ENCODE peak calls at places on chromosome 14, in eight cellular contexts. J is neural progenitor cell, R is cardiac muscle cell, L is breast epithelium, W is sigmoid colon, O is hepatocyte, T is ascending aorta, N is lung. S is an unnamed sample. For H3K36me3, the result is how much of the 10 kb centered on the place peaks cover.

GRCh38 chr14:31425905-31426304 is 5.6 kb upstream of the HEATR5A start:
- DNase-seq in J (no peak), R (no peak), L (no peak), W (no peak), O (no peak), T (no peak), N (no peak), S (no peak)

GRCh38 chr14:60323199-60323891 is 74.3 kb downstream of the PPM1A start:
- DNase-seq in J (no peak), R (no peak), L (no peak), W (no peak), O (no peak), T (no peak), N (no peak), S (no peak)

GRCh38 chr14:90235179-90235976 is 21.0 kb upstream of the PSMC1 start:
- DNase-seq in J (peak), R (peak), L (no peak), W (no peak), O (peak), T (no peak), N (peak), S (no peak)

GRCh38 chr14:105911006-105911847 is 384.8 kb downstream of the TMEM121 start:
- DNase-seq in J (no peak), R (no peak), L (no peak), W (no peak), O (no peak), T (no peak), N (no peak), S (no peak)

GRCh38 chr14:105466491-105467248 is 8.0 kb upstream of the CRIP2 start:
- DNase-seq in J (no peak), R (no peak), L (peak), W (no peak), O (no peak), T (no peak), N (no peak), S (no peak)

GRCh38 chr14:24392327-24393098 is 6.3 kb upstream of the NYNRIN start:
- DNase-seq in J (no peak), R (peak), L (no peak), W (no peak), O (peak), T (no peak), N (no peak), S (no peak)

GRCh38 chr14:85731198-85731597 is 201.3 kb downstream of the FLRT2 start:
- DNase-seq in J (no peak), R (peak), L (no peak), W (no peak), O (peak), T (no peak), N (peak), S (no peak)

GRCh38 chr14:77376380-77376770 is 519 bp downstream of the TMED8 start:
- DNase-seq in J (peak), R (no peak), L (no peak), W (no peak), O (no peak), T (no peak), N (peak), S (no peak)

GRCh38 chr14:96666088-96666487 is 131.1 kb upstream of the VRK1 start:
- DNase-seq in J (no peak), R (no peak), L (no peak), W (no peak), O (no peak), T (no peak), N (no peak), S (no peak)

GRCh38 chr14:68157971-68158371 is 338.4 kb downstream of the RAD51B start:
- DNase-seq in J (no peak), R (no peak), L (peak), W (no peak), O (no peak), T (no peak), N (no peak), S (no peak)

GRCh38 chr14:28057286-28058011 is 709.1 kb upstream of the FOXG1 start:
- DNase-seq in J (no peak), R (no peak), L (no peak), W (no peak), O (peak), T (no peak), N (no peak), S (no peak)

GRCh38 chr14:36662543-36663403 is 1.1 kb downstream of the PAX9 start:
- DNase-seq in J (peak), R (no peak), L (no peak), W (no peak), O (no peak), T (no peak), N (no peak), S (no peak)

GRCh38 chr14:93997933-93998870 is 1.1 kb downstream of the CCDC197 start:
- DNase-seq in J (no peak), R (no peak), L (no peak), W (no peak), O (peak), T (no peak), N (no peak), S (no peak)

GRCh38 chr14:67705211-67705610 is 3.5 kb downstream of the RDH12 start:
- DNase-seq in J (no peak), R (no peak), L (no peak), W (no peak), O (no peak), T (no peak), N (no peak), S (no peak)

GRCh38 chr14:93906341-93907329 is 20.5 kb upstream of the FAM181A start:
- DNase-seq in J (peak), R (peak), L (no peak), W (no peak), O (peak), T (no peak), N (peak), S (no peak)

GRCh38 chr14:105385698-105386365 is 12.5 kb upstream of the TEX22 start:
- DNase-seq in J (no peak), R (no peak), L (no peak), W (no peak), O (no peak), T (no peak), N (no peak), S (no peak)

GRCh38 chr14:35317820-35318219 is 25.6 kb downstream of the PSMA6 start:
- DNase-seq in J (no peak), R (no peak), L (no peak), W (no peak), O (no peak), T (no peak), N (no peak), S (no peak)

GRCh38 chr14:94906577-94906976 is 136.7 kb upstream of the GSC start:
- DNase-seq in J (no peak), R (no peak), L (no peak), W (peak), O (no peak), T (no peak), N (no peak), S (no peak)

GRCh38 chr14:94337274-94337673 is 14.1 kb upstream of the SERPINA6 start:
- DNase-seq in J (no peak), R (peak), L (no peak), W (no peak), O (no peak), T (no peak), N (no peak), S (no peak)

GRCh38 chr14:87896393-87897380 is 96.3 kb downstream of the GALC start:
- DNase-seq in J (peak), R (peak), L (no peak), W (no peak), O (peak), T (no peak), N (no peak), S (no peak)

GRCh38 chr14:84809158-84809557 is 720.8 kb upstream of the FLRT2 start:
- DNase-seq in J (no peak), R (no peak), L (no peak), W (no peak), O (no peak), T (no peak), N (no peak), S (no peak)

GRCh38 chr14:92930737-92931602 is 8.0 kb downstream of the CHGA start:
- DNase-seq in J (no peak), R (no peak), L (no peak), W (no peak), O (no peak), T (no peak), N (no peak), S (no peak)

GRCh38 chr14:63435204-63435603 is 108.0 kb downstream of the PPP2R5E start:
- DNase-seq in J (no peak), R (no peak), L (no peak), W (no peak), O (no peak), T (no peak), N (no peak), S (no peak)

GRCh38 chr14:69715725-69716482 is 51.0 kb upstream of the SRSF5 start:
- DNase-seq in J (no peak), R (peak), L (peak), W (peak), O (peak), T (no peak), N (peak), S (no peak)

GRCh38 chr14:87186745-87187144 is 806.2 kb downstream of the GALC start:
- DNase-seq in J (peak), R (no peak), L (no peak), W (no peak), O (no peak), T (no peak), N (no peak), S (no peak)

GRCh38 chr14:75978249-75978731 is 3.5 kb downstream of the TGFB3 start:
- DNase-seq in J (no peak), R (no peak), L (no peak), W (peak), O (no peak), T (no peak), N (no peak), S (no peak)

GRCh38 chr14:75977544-75977943 is 4.3 kb downstream of the TGFB3 start:
- DNase-seq in J (no peak), R (no peak), L (no peak), W (no peak), O (no peak), T (no peak), N (no peak), S (no peak)

GRCh38 chr14:75979641-75980422 is 2.0 kb downstream of the TGFB3 start:
- DNase-seq in J (no peak), R (peak), L (no peak), W (peak), O (no peak), T (no peak), N (no peak), S (no peak)

GRCh38 chr14:75980856-75981255 is 939 bp downstream of the TGFB3 start:
- DNase-seq in J (no peak), R (peak), L (peak), W (peak), O (no peak), T (no peak), N (no peak), S (no peak)

GRCh38 chr14:75979071-75979571 is 2.7 kb downstream of the TGFB3 start:
- DNase-seq in J (peak), R (peak), L (no peak), W (peak), O (peak), T (no peak), N (no peak), S (no peak)
- TF ChIP-seq CTCF in J (peak), R (peak), L (peak), W (peak), O (peak), T (peak), N (peak), S (peak)

GRCh38 chr14:55645148-55645547 is 65.1 kb downstream of the KTN1 start:
- DNase-seq in J (no peak), R (no peak), L (no peak), W (no peak), O (no peak), T (no peak), N (no peak), S (no peak)
- H3K36me3 ChIP-seq in J (under half), R (under half), L (under half), W (under half), O (under half), T (under half), N (under half), S (under half)

GRCh38 chr14:59262717-59263469 is 74.4 kb downstream of the DAAM1 start:
- DNase-seq in J (no peak), R (no peak), L (no peak), W (no peak), O (peak), T (no peak), N (no peak), S (no peak)
- TF ChIP-seq CTCF in J (peak), R (no peak), L (no peak), W (no peak), O (peak), T (no peak), N (no peak), S (no peak)

GRCh38 chr14:102027951-102028350 is 58.9 kb downstream of the HSP90AA1 start:
- DNase-seq in J (no peak), R (no peak), L (no peak), W (no peak), O (no peak), T (no peak), N (no peak), S (no peak)
- H3K36me3 ChIP-seq in J (under half), R (half or more), L (under half), W (half or more), O (under half), T (half or more), N (half or more), S (under half)

DNA sequence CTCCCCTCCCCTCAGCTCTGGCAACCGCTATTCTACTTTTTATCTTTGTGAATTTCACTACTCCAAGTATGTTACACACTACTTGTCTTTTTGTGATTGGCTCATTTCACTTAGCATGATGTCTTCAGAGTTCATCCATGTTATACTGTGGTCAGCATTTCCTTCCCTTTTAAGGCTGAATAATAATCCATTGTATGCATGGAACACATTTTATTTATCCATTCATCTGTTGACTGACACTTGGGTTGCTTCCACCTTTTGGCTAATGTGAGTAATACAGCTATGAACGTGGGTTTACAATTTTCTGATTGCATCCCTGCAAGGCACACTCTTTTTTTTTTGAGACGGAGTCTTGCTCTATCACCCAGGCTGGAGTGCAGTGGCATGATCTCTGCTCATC is 53.0 kb upstream of the FUT8 start:
- DNase-seq in J (no peak), R (peak), L (no peak), W (no peak), O (no peak), T (no peak), N (no peak), S (no peak)
- TF ChIP-seq CTCF in J (no peak), R (peak), L (no peak), W (no peak), O (no peak), T (no peak), N (no peak), S (no peak)

GRCh38 chr14:22572562-22573058 is 16.4 kb downstream of the DAD1 start:
- DNase-seq in J (no peak), R (peak), L (no peak), W (no peak), O (peak), T (no peak), N (no peak), S (no peak)

GRCh38 chr14:22579218-22579617 is 9.8 kb downstream of the DAD1 start:
- DNase-seq in J (peak), R (no peak), L (no peak), W (no peak), O (no peak), T (no peak), N (no peak), S (no peak)

GRCh38 chr14:22579881-22580280 is 9.1 kb downstream of the DAD1 start:
- DNase-seq in J (no peak), R (no peak), L (no peak), W (no peak), O (no peak), T (no peak), N (no peak), S (no peak)

GRCh38 chr14:22580604-22581003 is 8.4 kb downstream of the DAD1 start:
- DNase-seq in J (no peak), R (no peak), L (no peak), W (no peak), O (no peak), T (no peak), N (no peak), S (no peak)

DNA sequence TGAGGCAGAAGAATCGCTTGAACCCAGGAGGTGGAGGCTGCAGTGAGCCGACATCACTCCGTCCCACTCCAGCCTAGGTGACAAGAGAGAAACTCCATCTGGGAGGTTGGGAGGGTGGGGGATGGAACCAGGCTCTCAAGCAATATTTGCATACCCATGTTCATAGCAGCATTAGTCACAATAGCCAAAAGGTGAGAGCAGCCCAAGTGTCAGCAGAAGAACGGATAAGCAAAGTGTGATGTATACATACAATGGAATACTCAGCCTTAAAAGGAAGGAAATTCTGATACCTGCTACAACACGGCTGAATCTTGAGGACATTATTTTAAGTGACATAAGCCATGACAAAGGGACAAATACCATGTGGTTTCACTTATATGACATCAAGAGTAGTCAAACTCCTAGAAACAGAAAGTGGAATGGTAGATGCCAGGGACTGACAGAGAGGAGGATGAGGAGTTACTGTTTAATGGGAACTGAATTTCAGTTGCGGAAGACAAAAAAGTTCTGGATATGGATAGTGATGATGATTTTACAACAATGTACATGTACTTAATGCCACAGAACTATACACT is 11.6 kb downstream of the DAD1 start:
- DNase-seq in J (no peak), R (no peak), L (no peak), W (no peak), O (no peak), T (no peak), N (no peak), S (no peak)
- H3K36me3 ChIP-seq in J (under half), R (under half), L (under half), W (under half), O (under half), T (under half), N (under half), S (under half)

GRCh38 chr14:73824116-73824515 is 27.5 kb upstream of the PTGR2 start:
- DNase-seq in J (no peak), R (no peak), L (no peak), W (no peak), O (no peak), T (no peak), N (no peak), S (no peak)
- TF ChIP-seq CTCF in J (no peak), R (no peak), L (no peak), W (no peak), O (no peak), T (no peak), N (no peak), S (no peak)

GRCh38 chr14:73728106-73729014 is 14.2 kb upstream of the PNMA1 start:
- DNase-seq in J (peak), R (peak), L (peak), W (peak), O (peak), T (no peak), N (peak), S (no peak)

GRCh38 chr14:73729556-73730265 is 15.5 kb upstream of the PNMA1 start:
- DNase-seq in J (no peak), R (no peak), L (peak), W (no peak), O (no peak), T (no peak), N (no peak), S (peak)

GRCh38 chr14:73732006-73732405 is 17.8 kb upstream of the PNMA1 start:
- DNase-seq in J (no peak), R (no peak), L (no peak), W (no peak), O (no peak), T (no peak), N (no peak), S (no peak)

GRCh38 chr14:73729015-73729330 is 14.8 kb upstream of the PNMA1 start:
- DNase-seq in J (no peak), R (no peak), L (no peak), W (no peak), O (no peak), T (no peak), N (no peak), S (no peak)

GRCh38 chr14:73731111-73731510 is 16.9 kb upstream of the PNMA1 start:
- DNase-seq in J (no peak), R (no peak), L (no peak), W (no peak), O (no peak), T (no peak), N (no peak), S (no peak)
- H3K36me3 ChIP-seq in J (under half), R (under half), L (under half), W (under half), O (under half), T (half or more), N (under half), S (half or more)